ENCODE peak calls at places on chromosomes 6 and 20, in five cellular contexts. S, J, G, W and Z are unnamed samples.

GRCh38 chr6:111723412-111723970 is 117.8 kb upstream of the TRAF3IP2 start:
- DNase-seq in S (no peak), J (no peak), G (no peak), W (no peak), Z (no peak)

GRCh38 chr6:137102050-137102848 is 57.5 kb upstream of the IL20RA start:
- DNase-seq in S (no peak), J (no peak), G (no peak), W (no peak), Z (no peak)

GRCh38 chr20:49320460-49320859 is 42.6 kb upstream of the ZNFX1 start:
- DNase-seq in S (no peak), J (no peak), G (peak; percentile 72), W (no peak), Z (no peak)

GRCh38 chr20:47927385-47927851 is 142.1 kb upstream of the SULF2 start:
- DNase-seq in S (no peak), J (no peak), G (peak; percentile 90), W (no peak), Z (no peak)

GRCh38 chr6:157455731-157456523 is 74.9 kb downstream of the ZDHHC14 start:
- DNase-seq in S (no peak), J (no peak), G (no peak), W (no peak), Z (no peak)

GRCh38 chr6:161050134-161050765 is 58.7 kb downstream of the MAP3K4 start:
- DNase-seq in S (no peak), J (no peak), G (no peak), W (no peak), Z (no peak)

GRCh38 chr6:2165216-2165725 is 80.1 kb downstream of the GMDS start:
- DNase-seq in S (no peak), J (no peak), G (no peak), W (no peak), Z (no peak)

GRCh38 chr6:108914235-108915022 is 66.2 kb downstream of the ARMC2 start:
- DNase-seq in S (no peak), J (no peak), G (peak; percentile 31), W (no peak), Z (no peak)

GRCh38 chr20:63402178-63402859 is 41.2 kb upstream of the CHRNA4 start:
- DNase-seq in S (no peak), J (no peak), G (no peak), W (no peak), Z (no peak)

GRCh38 chr20:20692587-20692986 is 19.9 kb downstream of the RALGAPA2 start:
- DNase-seq in S (no peak), J (no peak), G (no peak), W (no peak), Z (no peak)

GRCh38 chr6:88983532-88983931 is 20.1 kb upstream of the RNGTT start:
- DNase-seq in S (no peak), J (no peak), G (peak; percentile 45), W (no peak), Z (no peak)

GRCh38 chr20:48951041-48951440 is 29.5 kb downstream of the ARFGEF2 start:
- DNase-seq in S (no peak), J (no peak), G (no peak), W (no peak), Z (no peak)

GRCh38 chr6:125806813-125807212 is 16.1 kb downstream of the NCOA7 start:
- DNase-seq in S (no peak), J (no peak), G (no peak), W (no peak), Z (no peak)

GRCh38 chr6:169293196-169293595 is 39.5 kb upstream of the THBS2 start:
- DNase-seq in S (no peak), J (no peak), G (no peak), W (no peak), Z (no peak)

GRCh38 chr6:12845224-12846004 is 128.8 kb downstream of the PHACTR1 start:
- DNase-seq in S (no peak), J (no peak), G (no peak), W (no peak), Z (no peak)

GRCh38 chr6:31969712-31970603 is 2.0 kb downstream of the DXO start:
- DNase-seq in S (no peak), J (no peak), G (no peak), W (no peak), Z (no peak)

GRCh38 chr6:97524846-97525245 is 241.8 kb upstream of the MMS22L start:
- DNase-seq in S (no peak), J (no peak), G (peak; percentile 2), W (peak; percentile 33), Z (no peak)

GRCh38 chr20:57849126-57849867 is 139.5 kb upstream of the PMEPA1 start:
- DNase-seq in S (no peak), J (no peak), G (no peak), W (no peak), Z (no peak)

GRCh38 chr20:2703716-2704475 is 11.3 kb downstream of the EBF4 start:
- DNase-seq in S (no peak), J (no peak), G (no peak), W (no peak), Z (no peak)
- H3K4me1 ChIP-seq in S (no peaks in the 10 kb centered on the region), J (no peaks in the 10 kb centered on the region), G (no peaks in the 10 kb centered on the region), W (peaks cover 22% of the 10 kb centered on the region), Z (no peaks in the 10 kb centered on the region)

DNA sequence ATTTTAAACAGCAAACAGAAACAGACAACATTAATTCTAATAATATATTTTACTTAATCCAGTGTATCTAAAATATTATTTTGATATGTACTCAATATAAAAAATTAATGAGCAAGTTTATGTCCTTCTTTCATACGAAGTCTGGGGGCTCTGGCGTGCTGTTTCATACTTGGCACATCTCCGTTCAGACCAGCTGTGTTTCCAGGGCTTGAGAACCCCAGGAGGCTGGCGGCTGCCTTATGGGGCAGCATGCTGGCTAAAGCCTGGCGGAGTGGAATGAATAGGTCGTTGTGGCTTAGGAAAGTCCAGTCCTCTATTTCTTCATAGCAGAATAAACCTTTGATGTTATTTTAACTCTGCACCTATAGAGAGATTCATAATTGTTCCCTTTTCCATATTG is 43.3 kb downstream of the DUSP22 start:
- DNase-seq in S (no peak), J (no peak), G (no peak), W (no peak), Z (no peak)
- H3K4me3 ChIP-seq in S (no peak overlapping the region), J (no peak overlapping the region), G (no peak overlapping the region), W (no peak overlapping the region), Z (no peak overlapping the region)

GRCh38 chr6:28981833-28982475 is 23.2 kb downstream of the ZNF311 start:
- DNase-seq in S (peak; percentile 90), J (peak; percentile 78), G (peak; percentile 82), W (peak; percentile 87), Z (peak; percentile 79)

GRCh38 chr6:28982476-28983266 is 22.4 kb downstream of the ZNF311 start:
- DNase-seq in S (peak; percentile 43), J (no peak), G (peak; percentile 75), W (peak; percentile 56), Z (no peak)

GRCh38 chr6:28980137-28980796 is 24.8 kb downstream of the ZNF311 start:
- DNase-seq in S (no peak), J (no peak), G (no peak), W (no peak), Z (no peak)

GRCh38 chr6:28980797-28981390 is 24.2 kb downstream of the ZNF311 start:
- DNase-seq in S (peak; percentile 74), J (peak; percentile 58), G (peak; percentile 90), W (peak; percentile 81), Z (no peak)

GRCh38 chr6:28981391-28981832 is 23.7 kb downstream of the ZNF311 start:
- DNase-seq in S (peak; percentile 77), J (peak; percentile 68), G (peak; percentile 88), W (peak; percentile 78), Z (no peak)
- H3K27ac ChIP-seq in S (peak overlapping the region; percentile 95), J (peak overlapping the region; percentile 68), G (peak overlapping the region; percentile 60), W (no peak overlapping the region), Z (peak overlapping the region; percentile 79)

DNA sequence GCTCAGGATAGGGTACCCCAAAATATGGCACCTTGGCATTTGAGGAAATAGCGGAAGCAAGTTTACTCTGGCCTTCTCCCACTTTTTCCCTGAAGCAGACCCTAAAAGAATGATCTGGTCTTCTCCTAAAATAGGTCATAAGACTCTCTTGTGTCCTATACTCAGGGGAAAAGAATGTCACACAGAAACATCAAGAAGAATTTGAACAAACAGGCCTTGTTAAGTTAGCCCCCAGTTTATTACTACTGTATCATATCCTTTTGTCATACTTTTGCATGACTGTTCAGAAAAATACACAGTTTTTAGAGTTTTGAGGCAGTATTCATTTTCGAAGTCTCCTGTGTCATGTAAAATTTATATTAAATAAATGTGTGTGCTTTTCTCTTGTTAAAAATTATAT is 12.5 kb downstream of the TAAR2 start:
- DNase-seq in S (no peak), J (no peak), G (peak; percentile 57), W (no peak), Z (no peak)
- H3K4me1 ChIP-seq in S (no peaks in the 10 kb centered on the region), J (no peaks in the 10 kb centered on the region), G (peaks cover 66% of the 10 kb centered on the region), W (peaks cover 1% of the 10 kb centered on the region), Z (no peaks in the 10 kb centered on the region)